ENCODE peak calls at places on chromosome 6, in four cellular contexts. One of them, this sample, is unnamed.

GRCh38 chr6:113854531-113855499 is 2.3 kb upstream of the MARCKS start:
- DNase-seq in astrocyte: peak; percentile 80
- DNase-seq in stomach: peak; percentile 67
- DNase-seq in cardiac muscle cell: peak; percentile 92
- DNase-seq in this sample: no peak

GRCh38 chr6:71544028-71544427 is 255.4 kb downstream of the OGFRL1 start:
- DNase-seq in astrocyte: peak; percentile 77
- DNase-seq in stomach: no peak
- DNase-seq in cardiac muscle cell: peak; percentile 65
- DNase-seq in this sample: no peak

GRCh38 chr6:14231071-14231483 is 113.5 kb downstream of the CD83 start:
- DNase-seq in astrocyte: no peak
- DNase-seq in stomach: no peak
- DNase-seq in cardiac muscle cell: no peak
- DNase-seq in this sample: no peak

GRCh38 chr6:82397962-82398692 is 34.5 kb downstream of the TPBG start:
- DNase-seq in astrocyte: peak; percentile 85
- DNase-seq in stomach: no peak
- DNase-seq in cardiac muscle cell: peak; percentile 63
- DNase-seq in this sample: no peak

GRCh38 chr6:5967594-5967993 is 39.1 kb downstream of the NRN1 start:
- DNase-seq in astrocyte: no peak
- DNase-seq in stomach: no peak
- DNase-seq in cardiac muscle cell: no peak
- DNase-seq in this sample: no peak

GRCh38 chr6:139846538-139847321 is 472.3 kb upstream of the CITED2 start:
- DNase-seq in astrocyte: no peak
- DNase-seq in stomach: no peak
- DNase-seq in cardiac muscle cell: no peak
- DNase-seq in this sample: no peak

GRCh38 chr6:130020892-130021483 is 2.6 kb downstream of the L3MBTL3 start:
- DNase-seq in astrocyte: peak; percentile 84
- DNase-seq in stomach: peak; percentile 79
- DNase-seq in cardiac muscle cell: peak; percentile 96
- DNase-seq in this sample: peak; percentile 81

GRCh38 chr6:169168706-169169105 is 84.9 kb downstream of the THBS2 start:
- DNase-seq in astrocyte: no peak
- DNase-seq in stomach: peak; percentile 14
- DNase-seq in cardiac muscle cell: peak; percentile 66
- DNase-seq in this sample: no peak

GRCh38 chr6:7112741-7113313 is 5.1 kb downstream of the RREB1 start:
- DNase-seq in astrocyte: no peak
- DNase-seq in stomach: peak; percentile 39
- DNase-seq in cardiac muscle cell: no peak
- DNase-seq in this sample: no peak

GRCh38 chr6:166262738-166263515 is 45.3 kb downstream of the PRR18 start:
- DNase-seq in astrocyte: no peak
- DNase-seq in stomach: no peak
- DNase-seq in cardiac muscle cell: no peak
- DNase-seq in this sample: no peak

GRCh38 chr6:29462022-29462421 is 5.1 kb downstream of the OR2H1 start:
- DNase-seq in astrocyte: no peak
- DNase-seq in stomach: no peak
- DNase-seq in cardiac muscle cell: no peak
- DNase-seq in this sample: no peak

GRCh38 chr6:91276315-91276714 is 689.4 kb upstream of the MAP3K7 start:
- DNase-seq in astrocyte: peak; percentile 20
- DNase-seq in stomach: no peak
- DNase-seq in cardiac muscle cell: no peak
- DNase-seq in this sample: no peak

GRCh38 chr6:156789081-156789943 is 12.1 kb downstream of the ARID1B start:
- DNase-seq in astrocyte: no peak
- DNase-seq in stomach: no peak
- DNase-seq in cardiac muscle cell: no peak
- DNase-seq in this sample: no peak

GRCh38 chr6:66605011-66605410 is 898.0 kb upstream of the EYS start:
- DNase-seq in astrocyte: peak; percentile 3
- DNase-seq in stomach: no peak
- DNase-seq in cardiac muscle cell: peak; percentile 9
- DNase-seq in this sample: no peak

GRCh38 chr6:152316024-152316423 is 321.1 kb downstream of the SYNE1 start:
- DNase-seq in astrocyte: peak; percentile 68
- DNase-seq in stomach: no peak
- DNase-seq in cardiac muscle cell: peak; percentile 74
- DNase-seq in this sample: no peak

GRCh38 chr6:91268941-91269340 is 682.1 kb upstream of the MAP3K7 start:
- DNase-seq in astrocyte: peak; percentile 46
- DNase-seq in stomach: no peak
- DNase-seq in cardiac muscle cell: no peak
- DNase-seq in this sample: no peak

GRCh38 chr6:7216941-7217621 is 95.9 kb downstream of the SSR1 start:
- DNase-seq in astrocyte: no peak
- DNase-seq in stomach: no peak
- DNase-seq in cardiac muscle cell: no peak
- DNase-seq in this sample: no peak

GRCh38 chr6:106035655-106036054 is 50.5 kb upstream of the PRDM1 start:
- DNase-seq in astrocyte: no peak
- DNase-seq in stomach: no peak
- DNase-seq in cardiac muscle cell: no peak
- DNase-seq in this sample: no peak
- H3K9me3 ChIP-seq in astrocyte: no peaks in the 10 kb centered on the region
- H3K9me3 ChIP-seq in stomach: peaks cover 6% of the 10 kb centered on the region
- H3K9me3 ChIP-seq in cardiac muscle cell: peaks cover 3% of the 10 kb centered on the region
- H3K9me3 ChIP-seq in this sample: no peaks in the 10 kb centered on the region

DNA sequence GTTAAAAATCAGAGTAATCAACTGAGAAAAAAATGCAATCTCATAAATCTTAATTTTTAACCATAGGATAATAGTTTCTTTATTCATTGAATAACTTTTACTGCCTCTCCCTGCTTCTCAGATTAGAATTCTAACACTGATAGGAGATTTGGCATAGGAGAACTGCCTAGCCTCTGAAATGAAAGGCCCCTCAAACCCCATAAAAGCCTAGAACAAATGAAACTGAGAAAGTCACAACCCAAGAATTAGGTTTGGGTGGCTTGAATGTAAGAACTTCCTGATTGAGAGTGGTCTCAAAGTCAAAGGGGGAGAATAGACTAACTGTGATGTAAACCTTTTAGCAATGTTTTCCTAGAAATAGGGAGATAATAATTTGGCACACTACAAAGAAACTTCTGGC is 52.2 kb downstream of the SAMD5 start:
- DNase-seq in astrocyte: no peak
- DNase-seq in stomach: no peak
- DNase-seq in cardiac muscle cell: no peak
- DNase-seq in this sample: no peak
- H3K27ac ChIP-seq in astrocyte: no peak overlapping the region
- H3K27ac ChIP-seq in stomach: no peak overlapping the region
- H3K27ac ChIP-seq in cardiac muscle cell: no peak overlapping the region
- H3K27ac ChIP-seq in this sample: no peak overlapping the region

GRCh38 chr6:27295301-27296079 is 16.6 kb downstream of the POM121L2 start:
- DNase-seq in astrocyte: peak; percentile 63
- DNase-seq in stomach: no peak
- DNase-seq in cardiac muscle cell: peak; percentile 66
- DNase-seq in this sample: no peak
- H3K9me3 ChIP-seq in astrocyte: peaks cover 4% of the 10 kb centered on the region
- H3K9me3 ChIP-seq in stomach: peaks cover 35% of the 10 kb centered on the region
- H3K9me3 ChIP-seq in cardiac muscle cell: no peaks in the 10 kb centered on the region
- H3K9me3 ChIP-seq in this sample: peaks cover 10% of the 10 kb centered on the region

DNA sequence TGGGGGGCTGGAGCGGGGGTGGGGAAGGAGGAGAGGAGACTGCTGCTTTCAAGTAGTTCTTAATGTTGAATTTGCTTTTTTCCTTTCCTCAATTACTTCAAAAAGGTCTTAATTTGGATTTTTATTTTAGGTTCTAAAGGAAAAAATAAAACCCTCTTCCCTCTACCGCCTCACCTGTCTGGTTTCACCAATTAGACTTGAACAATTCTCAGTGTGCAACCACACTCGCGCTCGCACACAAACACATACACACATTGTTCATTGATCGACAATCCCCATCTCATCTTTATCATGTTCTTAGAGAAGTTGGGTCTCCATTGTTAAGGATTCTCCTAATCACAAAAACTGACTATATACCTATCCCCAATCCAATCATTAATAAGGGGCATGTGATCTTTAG is 97.3 kb downstream of the HFE start:
- DNase-seq in astrocyte: no peak
- DNase-seq in stomach: no peak
- DNase-seq in cardiac muscle cell: no peak
- DNase-seq in this sample: no peak
- H3K27ac ChIP-seq in astrocyte: no peak overlapping the region
- H3K27ac ChIP-seq in stomach: peak overlapping the region; percentile 89
- H3K27ac ChIP-seq in cardiac muscle cell: peak overlapping the region; percentile 65
- H3K27ac ChIP-seq in this sample: no peak overlapping the region

GRCh38 chr6:160583805-160584204 is 80.3 kb downstream of the LPA start:
- DNase-seq in astrocyte: no peak
- DNase-seq in stomach: no peak
- DNase-seq in cardiac muscle cell: no peak
- DNase-seq in this sample: no peak
- H3K9me3 ChIP-seq in astrocyte: peaks cover 6% of the 10 kb centered on the region
- H3K9me3 ChIP-seq in stomach: peaks cover 5% of the 10 kb centered on the region
- H3K9me3 ChIP-seq in cardiac muscle cell: no peaks in the 10 kb centered on the region
- H3K9me3 ChIP-seq in this sample: no peaks in the 10 kb centered on the region

GRCh38 chr6:31405996-31406395 is 2.6 kb downstream of the MICA start:
- DNase-seq in astrocyte: no peak
- DNase-seq in stomach: no peak
- DNase-seq in cardiac muscle cell: no peak
- DNase-seq in this sample: no peak
- H3K27ac ChIP-seq in astrocyte: no peak overlapping the region
- H3K27ac ChIP-seq in stomach: no peak overlapping the region
- H3K27ac ChIP-seq in cardiac muscle cell: no peak overlapping the region
- H3K27ac ChIP-seq in this sample: no peak overlapping the region

GRCh38 chr6:4786936-4787504 is 10.8 kb downstream of the CDYL start:
- DNase-seq in astrocyte: no peak
- DNase-seq in stomach: no peak
- DNase-seq in cardiac muscle cell: no peak
- DNase-seq in this sample: no peak

GRCh38 chr6:4788953-4789584 is 12.9 kb downstream of the CDYL start:
- DNase-seq in astrocyte: no peak
- DNase-seq in stomach: no peak
- DNase-seq in cardiac muscle cell: no peak
- DNase-seq in this sample: no peak

GRCh38 chr6:4791174-4791573 is 15.0 kb downstream of the CDYL start:
- DNase-seq in astrocyte: no peak
- DNase-seq in stomach: no peak
- DNase-seq in cardiac muscle cell: no peak
- DNase-seq in this sample: no peak

GRCh38 chr6:4790158-4790899 is 14.1 kb downstream of the CDYL start:
- DNase-seq in astrocyte: no peak
- DNase-seq in stomach: no peak
- DNase-seq in cardiac muscle cell: no peak
- DNase-seq in this sample: no peak

DNA sequence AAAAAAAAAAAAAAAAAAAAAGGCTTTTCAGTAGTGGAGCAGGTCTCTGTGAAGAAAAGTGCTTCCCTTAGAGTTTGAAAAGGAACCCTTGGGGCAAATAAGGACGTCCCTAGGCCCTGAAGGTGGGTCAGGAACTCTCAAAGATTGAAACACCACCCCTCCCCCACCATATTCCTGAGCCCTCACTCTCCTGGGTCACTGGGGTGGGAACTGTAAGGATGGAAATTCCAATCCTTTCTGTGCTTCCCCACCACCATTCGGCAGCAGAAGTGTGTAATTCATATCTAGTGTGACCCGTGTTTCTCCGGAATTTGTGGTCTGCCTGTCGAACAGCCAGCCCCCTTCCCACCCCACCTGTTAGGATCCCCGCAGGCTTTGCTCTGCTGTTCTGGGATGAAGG is 12.3 kb downstream of the CDYL start:
- DNase-seq in astrocyte: no peak
- DNase-seq in stomach: no peak
- DNase-seq in cardiac muscle cell: no peak
- DNase-seq in this sample: no peak
- H3K9me3 ChIP-seq in astrocyte: no peaks in the 10 kb centered on the region
- H3K9me3 ChIP-seq in stomach: no peaks in the 10 kb centered on the region
- H3K9me3 ChIP-seq in cardiac muscle cell: no peaks in the 10 kb centered on the region
- H3K9me3 ChIP-seq in this sample: no peaks in the 10 kb centered on the region

GRCh38 chr6:159163901-159164370 is 5.3 kb upstream of the FNDC1 start:
- DNase-seq in astrocyte: peak; percentile 77
- DNase-seq in stomach: no peak
- DNase-seq in cardiac muscle cell: peak; percentile 93
- DNase-seq in this sample: no peak
- H3K27ac ChIP-seq in astrocyte: no peak overlapping the region
- H3K27ac ChIP-seq in stomach: no peak overlapping the region
- H3K27ac ChIP-seq in cardiac muscle cell: no peak overlapping the region
- H3K27ac ChIP-seq in this sample: no peak overlapping the region

GRCh38 chr6:16989382-16989781 is 112.5 kb upstream of the STMND1 start:
- DNase-seq in astrocyte: no peak
- DNase-seq in stomach: no peak
- DNase-seq in cardiac muscle cell: no peak
- DNase-seq in this sample: no peak
- H3K9me3 ChIP-seq in astrocyte: peaks cover 4% of the 10 kb centered on the region
- H3K9me3 ChIP-seq in stomach: no peaks in the 10 kb centered on the region
- H3K9me3 ChIP-seq in cardiac muscle cell: no peaks in the 10 kb centered on the region
- H3K9me3 ChIP-seq in this sample: no peaks in the 10 kb centered on the region

This sample was measured in CD8-positive, alpha-beta memory T cell.